ENCODE peak calls at places on chromosome 19, in six cellular contexts. X is pancreas, C is H1, I is osteoblast, B is uterus, T is left ventricle myocardium inferior. Q is an unnamed sample.

GRCh38 chr19:19278315-19278714 is 5.2 kb upstream of the TM6SF2 start:
- DNase-seq in C (no peak), I (peak; percentile 56), B (no peak), X (no peak), T (no peak), Q (no peak)

GRCh38 chr19:35318679-35319448 is 10.1 kb upstream of the CD22 start:
- DNase-seq in I (peak; percentile 96), B (peak; percentile 74), T (peak; percentile 40), X (no peak), C (no peak), Q (peak; percentile 73)

GRCh38 chr19:33780746-33781145 is 15.9 kb upstream of the KCTD15 start:
- DNase-seq in C (no peak), X (no peak), T (no peak), I (peak; percentile 91), B (no peak), Q (no peak)

GRCh38 chr19:46372901-46373572 is 26.1 kb downstream of the PPP5C start:
- DNase-seq in I (no peak), C (peak; percentile 74), T (no peak), X (no peak), B (no peak), Q (peak; percentile 64)

GRCh38 chr19:54105796-54106195 is 3.1 kb downstream of the NDUFA3 start:
- DNase-seq in I (peak; percentile 44), B (no peak), T (no peak), C (no peak), X (no peak), Q (peak; percentile 39)

GRCh38 chr19:39347332-39348227 is 5.4 kb downstream of the SAMD4B start:
- DNase-seq in B (no peak), C (no peak), T (no peak), I (peak; percentile 85), X (no peak), Q (no peak)

GRCh38 chr19:55487884-55488687 is at the start of gene SSC5D:
- DNase-seq in X (no peak), C (peak; percentile 75), B (peak; percentile 76), I (peak; percentile 98), T (no peak), Q (peak; percentile 90)

GRCh38 chr19:2488942-2489731 is 13.2 kb downstream of the GADD45B start:
- DNase-seq in T (peak; percentile 62), I (peak; percentile 94), B (no peak), X (peak; percentile 72), C (peak; percentile 74), Q (no peak)

GRCh38 chr19:40266111-40266510 is 19.0 kb downstream of the AKT2 start:
- DNase-seq in X (peak; percentile 58), B (no peak), T (peak; percentile 79), C (no peak), I (no peak), Q (no peak)

GRCh38 chr19:13146763-13147563 is 3.2 kb downstream of the STX10 start:
- DNase-seq in B (no peak), I (peak; percentile 73), C (no peak), T (no peak), X (no peak), Q (no peak)

GRCh38 chr19:56177564-56178243 is 1.9 kb downstream of the GALP start:
- DNase-seq in I (no peak), B (no peak), X (no peak), T (no peak), C (no peak), Q (no peak)

GRCh38 chr19:18167975-18168645 is 5.5 kb upstream of the IFI30 start:
- DNase-seq in B (no peak), C (peak; percentile 84), X (no peak), T (peak; percentile 35), I (peak; percentile 99), Q (no peak)

GRCh38 chr19:46603752-46604241 is 2.7 kb downstream of the CALM3 start:
- DNase-seq in C (no peak), B (no peak), I (peak; percentile 78), T (no peak), X (no peak), Q (peak; percentile 55)

GRCh38 chr19:7917292-7918061 is 2.7 kb upstream of the SNAPC2 start:
- DNase-seq in T (no peak), I (peak; percentile 99), C (peak; percentile 86), X (no peak), B (peak; percentile 62), Q (no peak)

GRCh38 chr19:42601811-42602443 is 7.2 kb upstream of the CEACAM8 start:
- DNase-seq in T (no peak), C (no peak), I (peak; percentile 81), X (no peak), B (no peak), Q (no peak)

GRCh38 chr19:19966862-19967261 is 66.1 kb downstream of the ZNF93 start:
- DNase-seq in B (no peak), I (no peak), X (no peak), T (no peak), C (no peak), Q (no peak)

GRCh38 chr19:53183146-53183545 is 10.0 kb downstream of the ZNF665 start:
- DNase-seq in T (no peak), I (peak; percentile 80), B (no peak), X (no peak), C (no peak), Q (no peak)

GRCh38 chr19:16074488-16075365 is 1.6 kb upstream of the TPM4 start:
- DNase-seq in X (no peak), I (no peak), C (peak; percentile 38), T (no peak), B (no peak), Q (peak; percentile 69)

GRCh38 chr19:5956323-5956722 is 21.6 kb downstream of the RANBP3 start:
- DNase-seq in C (no peak), X (no peak), I (peak; percentile 31), T (no peak), B (no peak), Q (no peak)
- H3K4me1 ChIP-seq in C (peaks cover 29% of the 10 kb centered on the region), X (peaks cover 50% of the 10 kb centered on the region), I (peaks cover 35% of the 10 kb centered on the region), T (peaks cover 100% of the 10 kb centered on the region), B (peaks cover 16% of the 10 kb centered on the region), Q (peaks cover 81% of the 10 kb centered on the region)

GRCh38 chr19:49056101-49056901 is 1.2 kb downstream of the CGB7 start:
- DNase-seq in I (peak; percentile 97), T (peak; percentile 55), X (peak; percentile 36), B (peak; percentile 28), C (peak; percentile 89), Q (no peak)
- H3K27ac ChIP-seq in I (no peak overlapping the region), T (no peak overlapping the region), X (no peak overlapping the region), B (no peak overlapping the region), C (no peak overlapping the region), Q (no peak overlapping the region)

GRCh38 chr19:41327499-41328156 is 17.7 kb downstream of the CCDC97 start:
- DNase-seq in T (peak; percentile 76), I (peak; percentile 98), X (peak; percentile 69), C (peak; percentile 71), B (peak; percentile 51), Q (no peak)
- H3K4me1 ChIP-seq in T (peaks cover 70% of the 10 kb centered on the region), I (peaks cover 65% of the 10 kb centered on the region), X (no peaks in the 10 kb centered on the region), C (peaks cover 15% of the 10 kb centered on the region), B (peaks cover 39% of the 10 kb centered on the region), Q (peaks cover 42% of the 10 kb centered on the region)

DNA sequence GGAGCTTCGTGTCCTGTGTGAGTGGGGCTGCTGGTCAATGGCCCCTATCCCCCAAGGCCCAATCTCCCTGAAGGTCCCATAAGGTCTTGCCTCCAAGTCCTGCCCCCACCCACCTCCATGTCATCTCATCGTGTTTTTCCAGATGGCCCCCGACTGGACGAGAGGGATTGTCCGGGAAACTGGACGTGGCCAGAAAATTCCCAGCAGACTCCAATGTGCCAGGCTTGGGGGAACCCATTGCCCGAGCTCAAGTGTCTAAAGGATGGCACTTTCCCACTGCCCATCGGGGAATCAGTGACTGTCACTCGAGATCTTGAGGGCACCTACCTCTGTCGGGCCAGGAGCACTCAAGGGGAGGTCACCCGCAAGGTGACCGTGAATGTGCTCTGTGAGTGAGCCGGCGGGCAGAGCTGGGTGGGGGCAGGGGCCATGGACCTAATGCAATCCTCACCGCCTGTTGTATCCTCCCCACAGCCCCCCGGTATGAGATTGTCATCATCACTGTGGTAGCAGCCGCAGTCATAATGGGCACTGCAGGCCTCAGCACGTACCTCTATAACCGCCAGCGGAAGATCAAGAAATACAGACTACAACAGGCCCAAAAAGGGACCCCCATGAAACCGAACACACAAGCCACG is 2.0 kb upstream of the ICAM4 start:
- DNase-seq in B (no peak), X (no peak), I (peak; percentile 42), C (no peak), T (no peak), Q (no peak)
- H3K27ac ChIP-seq in B (no peak overlapping the region), X (no peak overlapping the region), I (no peak overlapping the region), C (no peak overlapping the region), T (no peak overlapping the region), Q (no peak overlapping the region)

DNA sequence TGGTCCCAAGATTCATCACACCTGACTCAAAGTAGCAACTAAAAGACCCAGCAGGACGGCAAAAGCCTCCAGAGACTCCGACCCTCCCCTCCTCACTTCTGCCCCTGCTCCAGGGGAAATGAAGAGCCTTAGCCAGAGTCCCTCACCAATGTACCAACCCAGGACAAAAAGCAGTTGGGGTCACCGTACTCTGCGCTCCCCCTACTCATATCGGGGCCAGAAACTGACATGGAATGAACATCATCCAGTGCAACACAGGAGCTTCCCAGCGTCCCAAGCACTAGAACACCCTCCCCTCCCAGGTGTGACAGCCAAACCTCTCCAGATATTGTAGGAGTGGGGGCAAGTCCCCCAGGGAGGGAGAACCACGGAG is 1.7 kb downstream of the EEF2 start:
- DNase-seq in T (no peak), C (no peak), B (no peak), X (no peak), I (peak; percentile 71), Q (no peak)
- H3K4me1 ChIP-seq in T (peaks cover 70% of the 10 kb centered on the region), C (peaks cover 2% of the 10 kb centered on the region), B (peaks cover 11% of the 10 kb centered on the region), X (peaks cover 27% of the 10 kb centered on the region), I (peaks cover 40% of the 10 kb centered on the region), Q (peaks cover 62% of the 10 kb centered on the region)

GRCh38 chr19:47729799-47730520 is 15.4 kb upstream of the NOP53 start:
- DNase-seq in C (peak; percentile 96), I (peak; percentile 58), X (peak; percentile 91), T (peak; percentile 74), B (peak; percentile 79), Q (peak; percentile 84)

GRCh38 chr19:47726467-47726866 is 13.2 kb downstream of the EHD2 start:
- DNase-seq in T (no peak), X (no peak), C (no peak), B (no peak), I (no peak), Q (no peak)

GRCh38 chr19:47723573-47723923 is 10.3 kb downstream of the EHD2 start:
- DNase-seq in X (peak; percentile 74), I (no peak), C (no peak), B (peak; percentile 82), T (peak; percentile 65), Q (peak; percentile 95)

GRCh38 chr19:47729468-47729798 is 15.9 kb upstream of the NOP53 start:
- DNase-seq in C (peak; percentile 57), T (peak; percentile 64), I (peak; percentile 96), B (peak; percentile 87), X (peak; percentile 91), Q (peak; percentile 90)

GRCh38 chr19:47725759-47726401 is 12.7 kb downstream of the EHD2 start:
- DNase-seq in X (no peak), B (no peak), C (no peak), T (no peak), I (no peak), Q (no peak)
- H3K27ac ChIP-seq in X (no peak overlapping the region), B (peak overlapping the region; percentile 63), C (no peak overlapping the region), T (peak overlapping the region; percentile 42), I (peak overlapping the region; percentile 1), Q (peak overlapping the region; percentile 96)

GRCh38 chr19:45040059-45040767 is 1.4 kb downstream of the CLASRP start:
- DNase-seq in C (no peak), B (no peak), I (no peak), X (no peak), T (no peak), Q (no peak)
- H3K4me1 ChIP-seq in C (peaks cover 3% of the 10 kb centered on the region), B (peaks cover 19% of the 10 kb centered on the region), I (peaks cover 11% of the 10 kb centered on the region), X (peaks cover 16% of the 10 kb centered on the region), T (peaks cover 59% of the 10 kb centered on the region), Q (peaks cover 33% of the 10 kb centered on the region)